ENCODE peak calls at places on chromosomes 2 and 18, in seven cellular contexts. K is naive thymus-derived CD4-positive, alpha-beta T cell; V is activated effector memory CD4-positive, alpha-beta T cell treated with Interleukin-2 at 50 U/mL for 16 hours; C is AG04449; O is AG04450; A is H4; B is left cardiac atrium. U is an unnamed sample.
A peak's percentile ranks its signal among the peaks of the same experiment; 100 is the strongest.

GRCh38 chr18:50192903-50193795 is 1.8 kb downstream of the MYO5B start:
- DNase-seq in O (no peak), A (no peak), B (no peak), K (no peak), V (no peak), C (no peak), U (no peak)

GRCh38 chr2:236606023-236606422 is 36.4 kb downstream of the ACKR3 start:
- DNase-seq in K (no peak), C (no peak), B (no peak), O (no peak), A (no peak), V (no peak), U (no peak)

GRCh38 chr2:50529600-50530218 is 502.2 kb downstream of the NRXN1 start:
- DNase-seq in K (peak; percentile 19), B (no peak), O (peak; percentile 15), A (peak; percentile 47), V (no peak), C (peak; percentile 23), U (peak; percentile 43)

GRCh38 chr18:58787750-58788149 is 76.9 kb upstream of the ZNF532 start:
- DNase-seq in V (no peak), K (no peak), B (peak; percentile 43), O (no peak), C (no peak), A (peak; percentile 29), U (no peak)

GRCh38 chr2:173741715-173742114 is 223.5 kb downstream of the SP3 start:
- DNase-seq in C (no peak), A (peak; percentile 31), O (no peak), B (no peak), K (no peak), V (no peak), U (no peak)

GRCh38 chr2:182587831-182588230 is 128.2 kb upstream of the DNAJC10 start:
- DNase-seq in B (no peak), O (peak; percentile 82), V (no peak), C (peak; percentile 92), A (peak; percentile 27), K (no peak), U (no peak)

GRCh38 chr2:233572468-233572867 is 5.9 kb upstream of the USP40 start:
- DNase-seq in V (no peak), O (no peak), B (no peak), K (no peak), A (no peak), C (no peak), U (no peak)

GRCh38 chr2:188293601-188294482 is 2.2 kb downstream of the GULP1 start:
- DNase-seq in C (no peak), A (peak; percentile 79), B (peak; percentile 72), K (no peak), V (no peak), O (no peak), U (no peak)

GRCh38 chr18:46415532-46415931 is 241.5 kb downstream of the LOXHD1 start:
- DNase-seq in B (no peak), C (no peak), K (no peak), O (no peak), V (no peak), A (no peak), U (no peak)

GRCh38 chr18:3661121-3661520 is 211.1 kb downstream of the TGIF1 start:
- DNase-seq in V (no peak), K (no peak), O (no peak), C (no peak), A (no peak), B (no peak), U (no peak)

GRCh38 chr18:61589724-61590065 is 256.5 kb downstream of the CDH20 start:
- DNase-seq in O (no peak), V (no peak), B (no peak), K (no peak), C (no peak), A (peak; percentile 59), U (no peak)

GRCh38 chr18:27605107-27605834 is 420.2 kb upstream of the CHST9 start:
- DNase-seq in V (no peak), A (peak; percentile 83), C (peak; percentile 29), K (peak; percentile 3), B (peak; percentile 42), O (peak; percentile 36), U (peak; percentile 67)

GRCh38 chr2:40451926-40452605 is at the start of gene SLC8A1:
- DNase-seq in O (no peak), A (no peak), B (peak; percentile 33), V (no peak), K (no peak), C (no peak), U (peak; percentile 51)

GRCh38 chr2:200585730-200586643 is at the start of gene AOX1:
- DNase-seq in A (no peak), K (peak; percentile 20), O (no peak), C (no peak), V (peak; percentile 10), B (peak; percentile 64), U (no peak)

GRCh38 chr18:44803019-44803650 is 122.4 kb downstream of the SETBP1 start:
- DNase-seq in V (no peak), C (no peak), K (no peak), O (peak; percentile 4), B (no peak), A (no peak), U (no peak)

GRCh38 chr2:14569294-14569693 is 63.2 kb upstream of the LRATD1 start:
- DNase-seq in A (no peak), B (no peak), K (no peak), V (no peak), O (no peak), C (no peak), U (no peak)

GRCh38 chr18:9453273-9453672 is 22.0 kb upstream of the RALBP1 start:
- DNase-seq in C (no peak), K (no peak), B (no peak), O (no peak), A (no peak), V (no peak), U (no peak)

GRCh38 chr2:31239842-31240198 is 5.9 kb downstream of the EHD3 start:
- DNase-seq in O (no peak), C (no peak), V (no peak), B (peak; percentile 71), A (no peak), K (no peak), U (no peak)